ENCODE peak calls at places on chromosomes 1 and 21, in four cellular contexts. O is HL-60, W is K562, Q is GM12878. E is an unnamed sample.
A peak's percentile ranks its signal among the peaks of the same experiment; 100 is the strongest.

GRCh38 chr1:58879464-58879863 is 95.6 kb upstream of the JUN start:
- DNase-seq in O (no peak), W (no peak), Q (no peak), E (no peak)

GRCh38 chr1:226643701-226644540 is 95.2 kb downstream of the ITPKB start:
- DNase-seq in O (peak; percentile 65), W (no peak), Q (peak; percentile 26), E (peak; percentile 80)

GRCh38 chr1:76176020-76176419 is 101.5 kb downstream of the ST6GALNAC3 start:
- DNase-seq in O (no peak), W (no peak), Q (no peak), E (no peak)

GRCh38 chr1:185567006-185567405 is 167.2 kb upstream of the HMCN1 start:
- DNase-seq in O (no peak), W (no peak), Q (no peak), E (no peak)

GRCh38 chr1:27342778-27343638 is 1.2 kb downstream of the SYTL1 start:
- DNase-seq in O (peak; percentile 98), W (peak; percentile 68), Q (no peak), E (peak; percentile 58)

GRCh38 chr21:45531393-45532215 is 10.6 kb downstream of the SLC19A1 start:
- DNase-seq in O (no peak), W (no peak), Q (no peak), E (no peak)

GRCh38 chr21:44596068-44596725 is 3.9 kb upstream of the KRTAP10-6 start:
- DNase-seq in O (no peak), W (no peak), Q (no peak), E (no peak)

GRCh38 chr21:32653326-32653901 is 41.2 kb upstream of the CFAP298 start:
- DNase-seq in O (peak; percentile 7), W (peak; percentile 67), Q (no peak), E (peak; percentile 25)

GRCh38 chr1:183090386-183091006 is 67.3 kb downstream of the LAMC1 start:
- DNase-seq in O (no peak), W (no peak), Q (no peak), E (no peak)

GRCh38 chr1:103336376-103336775 is 189.1 kb upstream of the RNPC3 start:
- DNase-seq in O (no peak), W (no peak), Q (no peak), E (no peak)

GRCh38 chr21:44884059-44884458 is 10.6 kb upstream of the PTTG1IP start:
- DNase-seq in O (no peak), W (no peak), Q (no peak), E (no peak)

GRCh38 chr1:151516031-151516511 is 4.9 kb downstream of the CGN start:
- DNase-seq in O (no peak), W (no peak), Q (no peak), E (no peak)

GRCh38 chr1:224503161-224504118 is 68.8 kb upstream of the WDR26 start:
- DNase-seq in O (peak; percentile 97), W (peak; percentile 100), Q (peak; percentile 51), E (peak; percentile 80)

GRCh38 chr1:80444171-80444570 is 1356.6 kb upstream of the ADGRL2 start:
- DNase-seq in O (no peak), W (no peak), Q (no peak), E (no peak)

GRCh38 chr1:33822396-33822795 is 41.5 kb upstream of the HMGB4 start:
- DNase-seq in O (no peak), W (no peak), Q (no peak), E (no peak)
- TF ChIP-seq SPI1 in O (no peak), W (no peak), Q (no peak), E (no peak)

DNA sequence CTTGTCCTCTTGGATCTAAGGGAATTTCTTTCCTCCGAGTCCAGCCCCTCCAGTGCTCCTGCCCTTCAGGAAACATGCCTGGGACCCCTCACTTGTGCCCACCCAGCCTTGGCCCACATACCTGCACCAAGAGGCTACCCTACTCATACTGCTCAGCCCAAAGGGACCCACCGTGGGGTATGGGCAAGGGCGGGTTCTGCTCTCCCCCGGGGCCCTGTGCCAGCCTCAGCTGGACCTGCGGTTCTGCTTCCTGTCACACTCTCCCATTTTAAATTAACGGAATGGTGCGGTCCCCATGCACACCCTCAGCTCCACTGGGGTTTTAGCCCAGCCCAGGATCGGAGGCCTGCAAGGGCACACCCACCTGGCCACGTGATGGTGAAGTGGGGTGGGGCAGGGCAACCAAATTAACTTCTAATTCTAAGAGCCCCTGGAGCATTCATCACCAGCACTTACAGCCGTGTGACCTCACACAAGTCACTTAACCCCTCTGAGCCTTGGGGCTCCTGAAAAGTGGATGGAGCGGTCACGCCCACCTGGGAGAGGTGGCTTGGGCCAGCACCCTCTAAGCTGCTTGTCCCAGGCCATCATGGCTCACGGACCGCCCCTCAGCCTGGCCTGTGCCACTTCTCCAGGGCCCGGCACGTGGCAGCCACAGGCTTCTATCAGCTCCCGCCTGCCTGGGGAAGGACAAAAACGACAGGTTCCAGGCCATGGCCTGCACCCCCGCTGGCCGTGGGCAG is 28.3 kb downstream of the TP73 start:
- DNase-seq in O (no peak), W (no peak), Q (no peak), E (no peak)
- TF ChIP-seq SPI1 in O (no peak), W (no peak), Q (no peak), E (no peak)

DNA sequence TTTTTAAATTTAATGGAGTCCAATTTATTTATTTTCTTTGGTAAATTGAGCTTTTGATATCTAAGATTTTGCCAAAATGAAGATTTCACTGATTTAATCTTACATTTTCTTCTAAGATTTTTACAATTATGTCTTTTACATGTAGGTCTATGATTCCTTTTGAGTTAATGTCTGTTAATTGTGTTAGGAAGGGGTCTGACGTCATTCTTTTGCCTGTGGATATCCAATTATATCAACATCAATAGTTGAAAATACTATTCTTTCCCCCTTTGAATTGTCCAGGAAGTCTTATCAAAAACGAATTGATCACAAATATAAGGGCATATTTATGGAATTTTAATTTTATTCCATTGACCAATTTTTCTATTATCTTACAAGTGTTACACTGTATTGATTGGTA is 1258.8 kb upstream of the B3GALT2 start:
- DNase-seq in O (no peak), W (no peak), Q (no peak), E (no peak)
- TF ChIP-seq SPI1 in O (no peak), W (no peak), Q (no peak), E (no peak)

DNA sequence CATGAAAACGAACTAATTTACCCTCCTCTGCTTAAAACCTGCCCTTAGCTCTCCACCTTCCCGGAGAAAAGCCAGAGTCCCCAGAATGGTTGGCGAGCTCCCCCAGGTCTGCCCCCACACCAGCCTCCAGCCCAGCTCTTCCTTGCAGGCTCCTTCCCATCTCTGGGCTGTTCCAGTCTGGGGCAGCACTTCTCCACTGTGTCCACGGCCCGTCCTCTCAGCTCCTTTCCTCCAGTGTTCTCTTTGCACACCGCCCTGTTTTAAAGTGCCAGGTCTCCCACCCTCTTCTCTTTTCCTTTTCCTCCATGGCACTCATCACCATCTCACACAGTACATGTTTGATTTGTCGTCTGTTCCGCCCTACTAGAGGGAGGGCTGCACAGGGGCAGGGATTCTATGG is 6.1 kb upstream of the PCSK9 start:
- DNase-seq in O (no peak), W (no peak), Q (no peak), E (no peak)
- TF ChIP-seq SPI1 in O (no peak), W (no peak), Q (no peak), E (no peak)

GRCh38 chr1:233662503-233663105 is 48.7 kb downstream of the KCNK1 start:
- DNase-seq in O (no peak), W (no peak), Q (no peak), E (no peak)

GRCh38 chr1:233664804-233665574 is 51.1 kb downstream of the KCNK1 start:
- DNase-seq in O (no peak), W (no peak), Q (no peak), E (no peak)

GRCh38 chr1:233661376-233662159 is 47.7 kb downstream of the KCNK1 start:
- DNase-seq in O (no peak), W (no peak), Q (no peak), E (no peak)

GRCh38 chr1:233665575-233666270 is 51.8 kb downstream of the KCNK1 start:
- DNase-seq in O (no peak), W (peak; percentile 82), Q (no peak), E (no peak)

GRCh38 chr1:233664254-233664653 is 50.3 kb downstream of the KCNK1 start:
- DNase-seq in O (no peak), W (no peak), Q (no peak), E (no peak)
- TF ChIP-seq SPI1 in O (no peak), W (no peak), Q (no peak), E (no peak)

GRCh38 chr1:203628185-203628996 is 1.8 kb downstream of the ATP2B4 start:
- DNase-seq in O (peak; percentile 36), W (no peak), Q (no peak), E (no peak)
- TF ChIP-seq SPI1 in O (no peak), W (no peak), Q (no peak), E (no peak)

GRCh38 chr1:5908461-5909375 is 83.5 kb downstream of the NPHP4 start:
- DNase-seq in O (no peak), W (no peak), Q (no peak), E (no peak)
- TF ChIP-seq SPI1 in O (no peak), W (no peak), Q (no peak), E (no peak)

DNA sequence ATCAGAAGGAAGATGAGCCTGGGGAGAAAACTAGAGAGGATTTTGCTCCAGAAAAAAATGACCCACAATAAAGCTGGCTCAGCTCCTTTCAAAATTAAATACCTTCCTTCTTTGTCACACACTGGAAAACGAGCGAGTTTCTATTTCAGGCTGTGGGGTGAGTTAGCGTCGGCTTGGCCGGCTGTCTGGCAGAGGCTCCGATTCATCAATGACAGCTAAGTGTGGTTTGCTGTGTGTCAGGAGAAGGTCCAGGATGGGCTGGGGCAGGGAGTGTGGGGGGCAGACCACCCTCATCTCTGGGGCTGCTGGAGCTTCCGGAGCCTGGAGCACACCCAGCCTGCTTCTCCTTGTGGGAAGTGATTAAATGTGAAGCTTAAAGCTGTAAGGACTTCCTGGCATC is 120.2 kb downstream of the ETS2 start:
- DNase-seq in O (no peak), W (no peak), Q (no peak), E (no peak)
- TF ChIP-seq SPI1 in O (no peak), W (no peak), Q (no peak), E (no peak)

DNA sequence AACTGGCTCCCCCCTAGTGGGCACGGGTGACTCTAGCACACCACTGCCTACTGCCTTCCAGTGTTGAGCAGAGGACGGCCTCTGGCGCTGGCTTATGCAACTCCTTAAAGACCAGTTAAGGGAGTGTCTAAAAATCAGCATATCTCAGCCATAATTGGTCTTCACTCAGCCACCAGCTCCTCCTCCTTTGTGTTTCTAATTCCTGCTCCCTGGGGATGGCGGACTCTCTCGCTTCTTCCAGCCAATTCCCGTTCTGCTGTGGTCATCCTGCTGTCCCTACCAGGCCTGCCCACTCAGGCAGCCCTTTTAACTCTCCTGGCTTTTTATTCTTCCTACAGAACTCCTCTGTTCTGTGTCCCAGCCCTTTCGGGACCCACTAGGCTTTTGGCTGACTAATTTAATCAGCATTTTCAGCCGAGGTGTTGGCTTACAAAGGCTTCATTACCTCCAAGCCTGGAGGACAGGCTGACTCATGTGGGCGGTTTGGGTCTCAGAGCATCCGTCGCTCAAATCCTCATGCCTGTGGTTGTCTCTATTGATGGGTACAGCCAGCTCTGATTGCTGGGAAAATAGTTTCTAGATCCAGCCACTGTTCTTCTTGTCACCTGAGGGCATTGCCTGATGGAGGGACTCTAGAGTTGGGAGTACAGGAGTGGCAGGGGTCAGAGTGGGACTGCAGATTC is 332.5 kb downstream of the CAMTA1 start:
- DNase-seq in O (no peak), W (peak; percentile 19), Q (no peak), E (no peak)
- TF ChIP-seq SPI1 in O (no peak), W (no peak), Q (no peak), E (no peak)

E was measured in GM12891.